ENCODE peak calls at places on chromosomes 7 and 10, in ten cellular contexts. U is astrocyte; D is A549; Y is tibial nerve; S is colonic mucosa; O is CD8-positive, alpha-beta memory T cell; W is SJSA1; N is heart left ventricle; B is stomach; R is body of pancreas. H is an unnamed sample.

GRCh38 chr10:103747193-103747865 is 108.0 kb downstream of the SH3PXD2A start:
- DNase-seq in O (no peak), W (no peak), U (peak; percentile 59), S (no peak), Y (no peak), B (no peak), N (no peak), D (no peak), R (no peak), H (no peak)

GRCh38 chr10:33416209-33416608 is 81.7 kb upstream of the NRP1 start:
- DNase-seq in Y (no peak), B (no peak), U (no peak), D (no peak), R (no peak), W (no peak), S (no peak), O (no peak), N (no peak), H (no peak)

GRCh38 chr10:97813311-97813710 is 36.3 kb upstream of the GOLGA7B start:
- DNase-seq in R (no peak), D (no peak), N (no peak), W (peak; percentile 34), B (no peak), Y (no peak), U (no peak), S (no peak), O (no peak), H (no peak)

GRCh38 chr7:142711196-142711595 is 38.1 kb upstream of the PRSS1 start:
- DNase-seq in O (no peak), Y (no peak), W (no peak), D (no peak), U (peak; percentile 8), N (no peak), B (no peak), S (no peak), R (no peak), H (no peak)

GRCh38 chr10:97715259-97715874 is 1.8 kb downstream of the MARVELD1 start:
- DNase-seq in N (no peak), D (no peak), U (no peak), B (no peak), R (no peak), O (no peak), Y (no peak), W (no peak), S (no peak), H (no peak)

GRCh38 chr10:27783660-27784059 is 38.0 kb upstream of the MKX start:
- DNase-seq in D (peak; percentile 24), O (no peak), Y (no peak), W (peak; percentile 11), S (no peak), U (peak; percentile 51), R (peak; percentile 27), N (peak; percentile 10), B (no peak), H (no peak)

GRCh38 chr7:151017953-151018420 is 6.3 kb downstream of the ATG9B start:
- DNase-seq in Y (peak; percentile 44), S (peak; percentile 79), N (peak; percentile 59), D (peak; percentile 55), U (no peak), R (peak; percentile 54), W (peak; percentile 42), O (peak; percentile 86), B (peak; percentile 70), H (no peak)

GRCh38 chr10:23191764-23192395 is at the start of gene PTF1A:
- DNase-seq in Y (no peak), W (no peak), N (no peak), S (no peak), B (no peak), R (peak; percentile 86), O (no peak), U (no peak), D (no peak), H (no peak)

GRCh38 chr7:41630741-41631140 is 72.1 kb downstream of the INHBA start:
- DNase-seq in N (no peak), Y (no peak), O (no peak), S (no peak), U (no peak), D (no peak), W (no peak), B (no peak), R (no peak), H (no peak)

GRCh38 chr7:68414631-68415425 is 1183.4 kb upstream of the AUTS2 start:
- DNase-seq in W (no peak), Y (no peak), U (no peak), N (no peak), R (no peak), S (no peak), O (no peak), B (no peak), D (peak; percentile 51), H (no peak)

GRCh38 chr7:156004265-156005201 is 192.3 kb upstream of the SHH start:
- DNase-seq in D (no peak), S (no peak), N (no peak), B (peak; percentile 20), U (no peak), W (no peak), Y (no peak), R (no peak), O (no peak), H (no peak)

GRCh38 chr7:8290645-8291308 is 28.8 kb upstream of the ICA1 start:
- DNase-seq in B (peak; percentile 34), W (no peak), O (no peak), S (peak; percentile 45), N (no peak), Y (no peak), R (peak; percentile 71), U (peak; percentile 18), D (no peak), H (no peak)

GRCh38 chr10:114603303-114603702 is 54.8 kb downstream of the ABLIM1 start:
- DNase-seq in S (no peak), Y (no peak), R (no peak), W (no peak), B (no peak), N (no peak), U (no peak), D (no peak), O (no peak), H (no peak)

GRCh38 chr10:114596793-114597192 is 61.3 kb downstream of the ABLIM1 start:
- DNase-seq in W (no peak), O (no peak), N (no peak), U (no peak), R (no peak), B (no peak), Y (no peak), D (no peak), S (no peak), H (no peak)

GRCh38 chr10:114604357-114605129 is 53.5 kb downstream of the ABLIM1 start:
- DNase-seq in S (no peak), U (no peak), N (no peak), D (peak; percentile 15), B (no peak), W (no peak), O (no peak), R (no peak), Y (no peak), H (no peak)

GRCh38 chr10:114603943-114604342 is 54.1 kb downstream of the ABLIM1 start:
- DNase-seq in S (peak; percentile 77), B (no peak), N (no peak), W (peak; percentile 53), O (no peak), U (peak; percentile 55), Y (no peak), R (no peak), D (peak; percentile 32), H (no peak)

GRCh38 chr10:114600067-114600466 is 58.0 kb downstream of the ABLIM1 start:
- DNase-seq in W (no peak), R (no peak), B (no peak), Y (no peak), U (no peak), S (no peak), O (no peak), N (no peak), D (no peak), H (no peak)
- H3K27ac ChIP-seq in W (no peak overlapping the region), R (no peak overlapping the region), B (no peak overlapping the region), Y (no peak overlapping the region), U (no peak overlapping the region), S (no peak overlapping the region), O (no peak overlapping the region), N (no peak overlapping the region), D (no peak overlapping the region), H (no peak overlapping the region)

DNA sequence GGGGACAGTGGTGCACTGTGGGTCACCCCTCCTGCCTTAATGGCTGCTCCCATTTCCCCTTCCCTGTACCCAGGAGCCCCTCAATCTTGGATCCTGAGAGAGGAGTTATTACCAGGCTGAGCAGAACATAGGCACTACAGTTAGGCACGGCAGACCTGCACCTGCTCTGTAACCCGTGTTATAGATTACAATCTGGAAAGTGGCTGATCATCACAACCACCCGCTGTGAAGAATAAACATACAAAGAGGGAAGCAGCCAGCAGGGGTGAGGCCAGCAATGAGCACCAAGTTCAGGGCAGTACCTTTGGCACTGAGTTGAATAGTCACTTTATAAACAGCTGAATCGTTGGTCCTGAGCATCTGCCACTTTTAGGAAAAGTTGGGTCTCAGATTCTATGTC is 1.7 kb downstream of the CDHR1 start:
- DNase-seq in W (no peak), U (no peak), O (peak; percentile 1), B (no peak), N (no peak), Y (no peak), R (no peak), S (peak; percentile 82), D (no peak), H (no peak)
- H3K4me3 ChIP-seq in W (no peak overlapping the region), U (no peak overlapping the region), O (no peak overlapping the region), B (no peak overlapping the region), N (no peak overlapping the region), Y (no peak overlapping the region), R (no peak overlapping the region), S (no peak overlapping the region), D (no peak overlapping the region), H (no peak overlapping the region)

GRCh38 chr7:75619636-75620035 is 119.1 kb downstream of the HIP1 start:
- DNase-seq in B (no peak), Y (no peak), R (no peak), N (no peak), S (no peak), D (no peak), U (no peak), W (no peak), O (no peak), H (no peak)
- H3K4me1 ChIP-seq in B (no peaks in the 10 kb centered on the region), Y (peaks cover 9% of the 10 kb centered on the region), R (no peaks in the 10 kb centered on the region), N (peaks cover 8% of the 10 kb centered on the region), S (no peaks in the 10 kb centered on the region), D (no peaks in the 10 kb centered on the region), U (no peaks in the 10 kb centered on the region), W (no peaks in the 10 kb centered on the region), O (peaks cover 19% of the 10 kb centered on the region), H (peaks cover 8% of the 10 kb centered on the region)

DNA sequence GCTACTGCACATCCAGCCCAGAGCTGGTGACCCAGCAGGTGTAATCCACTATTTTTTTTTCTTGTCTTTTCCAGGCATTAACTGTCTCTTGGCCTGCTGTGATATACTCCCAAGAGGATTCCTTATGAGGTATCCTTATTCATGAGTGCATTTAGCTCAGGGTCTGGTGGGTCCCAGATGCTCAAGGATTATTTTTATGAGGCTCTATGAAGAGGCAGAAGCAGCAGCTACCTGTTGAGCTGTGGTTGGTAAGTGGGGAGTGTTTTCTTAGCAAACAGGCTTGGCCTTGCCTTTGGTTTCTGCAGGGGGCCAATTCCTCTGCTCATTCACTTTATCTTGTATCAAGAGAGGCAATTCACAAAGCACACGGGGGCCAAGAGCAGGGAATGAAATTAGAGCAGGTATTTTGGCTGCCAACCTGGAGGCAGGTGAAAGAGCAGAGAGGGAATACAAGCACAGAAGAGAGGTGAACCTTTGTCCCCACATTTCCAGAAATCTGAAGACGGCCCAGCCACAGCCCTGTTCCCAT is 221.6 kb downstream of the TMEM178B start:
- DNase-seq in W (no peak), S (no peak), N (no peak), B (no peak), U (no peak), O (no peak), R (no peak), Y (no peak), D (no peak), H (no peak)
- H3K27ac ChIP-seq in W (no peak overlapping the region), S (no peak overlapping the region), N (no peak overlapping the region), B (no peak overlapping the region), U (no peak overlapping the region), O (no peak overlapping the region), R (no peak overlapping the region), Y (no peak overlapping the region), D (no peak overlapping the region), H (no peak overlapping the region)

H was measured in ascending aorta.